ENCODE peak calls at places on chromosome 14, in eight cellular contexts. One of them, this sample, is unnamed.

GRCh38 chr14:70655110-70655826 is 13.6 kb downstream of the TTC9 start:
- DNase-seq in H9: peak; percentile 85
- DNase-seq in endothelial cell: peak; percentile 70
- DNase-seq in right atrium auricular region: no peak
- DNase-seq in body of pancreas: no peak
- DNase-seq in GM10248: peak; percentile 74
- DNase-seq in suprapubic skin: no peak
- DNase-seq in brain microvascular endothelial cell: no peak
- DNase-seq in this sample: no peak

GRCh38 chr14:41446008-41446407 is 160.7 kb upstream of the LRFN5 start:
- DNase-seq in H9: no peak
- DNase-seq in endothelial cell: no peak
- DNase-seq in right atrium auricular region: no peak
- DNase-seq in body of pancreas: no peak
- DNase-seq in GM10248: no peak
- DNase-seq in suprapubic skin: no peak
- DNase-seq in brain microvascular endothelial cell: no peak
- DNase-seq in this sample: no peak

GRCh38 chr14:67396381-67396965 is 15.5 kb downstream of the PLEK2 start:
- DNase-seq in H9: no peak
- DNase-seq in endothelial cell: no peak
- DNase-seq in right atrium auricular region: no peak
- DNase-seq in body of pancreas: no peak
- DNase-seq in GM10248: no peak
- DNase-seq in suprapubic skin: no peak
- DNase-seq in brain microvascular endothelial cell: no peak
- DNase-seq in this sample: no peak

GRCh38 chr14:56199095-56199975 is 81.1 kb downstream of the PELI2 start:
- DNase-seq in H9: no peak
- DNase-seq in endothelial cell: no peak
- DNase-seq in right atrium auricular region: peak; percentile 80
- DNase-seq in body of pancreas: no peak
- DNase-seq in GM10248: peak; percentile 31
- DNase-seq in suprapubic skin: peak; percentile 68
- DNase-seq in brain microvascular endothelial cell: peak; percentile 99
- DNase-seq in this sample: no peak

GRCh38 chr14:66495214-66496098 is 9.3 kb downstream of the CCDC196 start:
- DNase-seq in H9: peak; percentile 31
- DNase-seq in endothelial cell: peak; percentile 15
- DNase-seq in right atrium auricular region: peak; percentile 62
- DNase-seq in body of pancreas: peak; percentile 66
- DNase-seq in GM10248: peak; percentile 41
- DNase-seq in suprapubic skin: no peak
- DNase-seq in brain microvascular endothelial cell: peak; percentile 68
- DNase-seq in this sample: peak; percentile 39

GRCh38 chr14:23544511-23545447 is 6.8 kb downstream of the ZFHX2 start:
- DNase-seq in H9: peak; percentile 91
- DNase-seq in endothelial cell: no peak
- DNase-seq in right atrium auricular region: peak; percentile 73
- DNase-seq in body of pancreas: no peak
- DNase-seq in GM10248: no peak
- DNase-seq in suprapubic skin: no peak
- DNase-seq in brain microvascular endothelial cell: no peak
- DNase-seq in this sample: peak; percentile 62

GRCh38 chr14:35159742-35160409 is 37.5 kb downstream of the PRORP start:
- DNase-seq in H9: no peak
- DNase-seq in endothelial cell: no peak
- DNase-seq in right atrium auricular region: no peak
- DNase-seq in body of pancreas: no peak
- DNase-seq in GM10248: no peak
- DNase-seq in suprapubic skin: no peak
- DNase-seq in brain microvascular endothelial cell: peak; percentile 90
- DNase-seq in this sample: no peak

GRCh38 chr14:100058777-100059432 is 6.3 kb upstream of the EVL start:
- DNase-seq in H9: no peak
- DNase-seq in endothelial cell: no peak
- DNase-seq in right atrium auricular region: no peak
- DNase-seq in body of pancreas: no peak
- DNase-seq in GM10248: peak; percentile 40
- DNase-seq in suprapubic skin: no peak
- DNase-seq in brain microvascular endothelial cell: no peak
- DNase-seq in this sample: no peak

GRCh38 chr14:48251290-48251689 is 575.9 kb upstream of the MDGA2 start:
- DNase-seq in H9: no peak
- DNase-seq in endothelial cell: no peak
- DNase-seq in right atrium auricular region: no peak
- DNase-seq in body of pancreas: no peak
- DNase-seq in GM10248: no peak
- DNase-seq in suprapubic skin: no peak
- DNase-seq in brain microvascular endothelial cell: no peak
- DNase-seq in this sample: no peak

GRCh38 chr14:29637406-29637805 is 290.2 kb downstream of the PRKD1 start:
- DNase-seq in H9: no peak
- DNase-seq in endothelial cell: no peak
- DNase-seq in right atrium auricular region: peak; percentile 78
- DNase-seq in body of pancreas: peak; percentile 90
- DNase-seq in GM10248: no peak
- DNase-seq in suprapubic skin: no peak
- DNase-seq in brain microvascular endothelial cell: peak; percentile 58
- DNase-seq in this sample: no peak

GRCh38 chr14:73237219-73237785 is at the start of gene PAPLN:
- DNase-seq in H9: no peak
- DNase-seq in endothelial cell: no peak
- DNase-seq in right atrium auricular region: no peak
- DNase-seq in body of pancreas: peak; percentile 25
- DNase-seq in GM10248: peak; percentile 60
- DNase-seq in suprapubic skin: no peak
- DNase-seq in brain microvascular endothelial cell: no peak
- DNase-seq in this sample: no peak

GRCh38 chr14:75539562-75540478 is 17.6 kb downstream of the BATF start:
- DNase-seq in H9: no peak
- DNase-seq in endothelial cell: no peak
- DNase-seq in right atrium auricular region: no peak
- DNase-seq in body of pancreas: no peak
- DNase-seq in GM10248: peak; percentile 70
- DNase-seq in suprapubic skin: no peak
- DNase-seq in brain microvascular endothelial cell: no peak
- DNase-seq in this sample: no peak

GRCh38 chr14:49774111-49774510 is 6.2 kb downstream of the KLHDC2 start:
- DNase-seq in H9: no peak
- DNase-seq in endothelial cell: no peak
- DNase-seq in right atrium auricular region: no peak
- DNase-seq in body of pancreas: no peak
- DNase-seq in GM10248: no peak
- DNase-seq in suprapubic skin: no peak
- DNase-seq in brain microvascular endothelial cell: no peak
- DNase-seq in this sample: no peak

GRCh38 chr14:42229976-42230375 is 623.3 kb downstream of the LRFN5 start:
- DNase-seq in H9: no peak
- DNase-seq in endothelial cell: no peak
- DNase-seq in right atrium auricular region: no peak
- DNase-seq in body of pancreas: no peak
- DNase-seq in GM10248: no peak
- DNase-seq in suprapubic skin: no peak
- DNase-seq in brain microvascular endothelial cell: no peak
- DNase-seq in this sample: no peak

GRCh38 chr14:73786942-73787759 is 64.5 kb upstream of the PTGR2 start:
- DNase-seq in H9: peak; percentile 56
- DNase-seq in endothelial cell: peak; percentile 61
- DNase-seq in right atrium auricular region: no peak
- DNase-seq in body of pancreas: peak; percentile 80
- DNase-seq in GM10248: peak; percentile 60
- DNase-seq in suprapubic skin: no peak
- DNase-seq in brain microvascular endothelial cell: no peak
- DNase-seq in this sample: peak; percentile 79

GRCh38 chr14:20454645-20455354 is at the start of the genes APEX1 and OSGEP:
- DNase-seq in H9: peak; percentile 98
- DNase-seq in endothelial cell: peak; percentile 95
- DNase-seq in right atrium auricular region: peak; percentile 100
- DNase-seq in body of pancreas: peak; percentile 99
- DNase-seq in GM10248: peak; percentile 96
- DNase-seq in suprapubic skin: peak; percentile 100
- DNase-seq in brain microvascular endothelial cell: peak; percentile 99
- DNase-seq in this sample: peak; percentile 99
- TF ChIP-seq CTCF in H9: no peak
- TF ChIP-seq CTCF in endothelial cell: no peak
- TF ChIP-seq CTCF in right atrium auricular region: peak; percentile 30
- TF ChIP-seq CTCF in body of pancreas: peak; percentile 5
- TF ChIP-seq CTCF in GM10248: no peak
- TF ChIP-seq CTCF in suprapubic skin: no peak
- TF ChIP-seq CTCF in brain microvascular endothelial cell: no peak
- TF ChIP-seq CTCF in this sample: no peak

GRCh38 chr14:51719970-51720369 is 68.3 kb downstream of the FRMD6 start:
- DNase-seq in H9: no peak
- DNase-seq in endothelial cell: no peak
- DNase-seq in right atrium auricular region: no peak
- DNase-seq in body of pancreas: no peak
- DNase-seq in GM10248: no peak
- DNase-seq in suprapubic skin: no peak
- DNase-seq in brain microvascular endothelial cell: no peak
- DNase-seq in this sample: no peak
- TF ChIP-seq CTCF in H9: no peak
- TF ChIP-seq CTCF in endothelial cell: no peak
- TF ChIP-seq CTCF in right atrium auricular region: no peak
- TF ChIP-seq CTCF in body of pancreas: no peak
- TF ChIP-seq CTCF in GM10248: no peak
- TF ChIP-seq CTCF in suprapubic skin: no peak
- TF ChIP-seq CTCF in brain microvascular endothelial cell: no peak
- TF ChIP-seq CTCF in this sample: no peak

GRCh38 chr14:64195194-64195593 is 99.0 kb downstream of the ESR2 start:
- DNase-seq in H9: no peak
- DNase-seq in endothelial cell: no peak
- DNase-seq in right atrium auricular region: no peak
- DNase-seq in body of pancreas: no peak
- DNase-seq in GM10248: peak; percentile 46
- DNase-seq in suprapubic skin: no peak
- DNase-seq in brain microvascular endothelial cell: no peak
- DNase-seq in this sample: no peak
- TF ChIP-seq CTCF in H9: no peak
- TF ChIP-seq CTCF in endothelial cell: no peak
- TF ChIP-seq CTCF in right atrium auricular region: no peak
- TF ChIP-seq CTCF in body of pancreas: no peak
- TF ChIP-seq CTCF in GM10248: no peak
- TF ChIP-seq CTCF in suprapubic skin: no peak
- TF ChIP-seq CTCF in brain microvascular endothelial cell: no peak
- TF ChIP-seq CTCF in this sample: no peak

DNA sequence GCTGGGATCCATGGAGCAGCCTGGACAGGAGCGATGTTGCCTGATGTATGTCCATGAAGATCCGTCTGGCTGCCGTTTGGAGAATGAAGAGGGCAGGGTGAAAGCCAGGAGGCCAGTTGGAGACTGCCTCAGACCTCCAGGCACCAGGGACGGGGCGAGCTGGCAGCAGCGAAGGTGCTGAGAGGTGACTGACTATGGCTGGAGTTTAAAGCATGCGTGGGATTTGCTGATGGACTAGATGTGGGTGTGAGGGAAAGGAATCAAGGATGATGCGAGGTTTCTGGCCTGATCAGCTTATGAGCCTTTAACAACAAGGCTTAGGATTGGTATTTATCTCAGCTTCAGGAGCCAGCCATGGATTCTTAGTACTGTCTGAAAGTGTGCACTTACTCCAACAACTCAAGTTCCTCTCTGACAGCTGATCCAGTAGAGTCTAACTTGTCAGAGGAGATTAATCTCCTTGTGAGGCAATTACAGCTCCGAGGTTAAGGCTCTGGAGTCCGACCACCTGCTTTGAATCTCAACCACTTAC is 49.4 kb downstream of the DYNC1H1 start:
- DNase-seq in H9: no peak
- DNase-seq in endothelial cell: no peak
- DNase-seq in right atrium auricular region: no peak
- DNase-seq in body of pancreas: no peak
- DNase-seq in GM10248: no peak
- DNase-seq in suprapubic skin: no peak
- DNase-seq in brain microvascular endothelial cell: no peak
- DNase-seq in this sample: no peak
- TF ChIP-seq CTCF in H9: no peak
- TF ChIP-seq CTCF in endothelial cell: no peak
- TF ChIP-seq CTCF in right atrium auricular region: no peak
- TF ChIP-seq CTCF in body of pancreas: no peak
- TF ChIP-seq CTCF in GM10248: no peak
- TF ChIP-seq CTCF in suprapubic skin: no peak
- TF ChIP-seq CTCF in brain microvascular endothelial cell: no peak
- TF ChIP-seq CTCF in this sample: no peak

DNA sequence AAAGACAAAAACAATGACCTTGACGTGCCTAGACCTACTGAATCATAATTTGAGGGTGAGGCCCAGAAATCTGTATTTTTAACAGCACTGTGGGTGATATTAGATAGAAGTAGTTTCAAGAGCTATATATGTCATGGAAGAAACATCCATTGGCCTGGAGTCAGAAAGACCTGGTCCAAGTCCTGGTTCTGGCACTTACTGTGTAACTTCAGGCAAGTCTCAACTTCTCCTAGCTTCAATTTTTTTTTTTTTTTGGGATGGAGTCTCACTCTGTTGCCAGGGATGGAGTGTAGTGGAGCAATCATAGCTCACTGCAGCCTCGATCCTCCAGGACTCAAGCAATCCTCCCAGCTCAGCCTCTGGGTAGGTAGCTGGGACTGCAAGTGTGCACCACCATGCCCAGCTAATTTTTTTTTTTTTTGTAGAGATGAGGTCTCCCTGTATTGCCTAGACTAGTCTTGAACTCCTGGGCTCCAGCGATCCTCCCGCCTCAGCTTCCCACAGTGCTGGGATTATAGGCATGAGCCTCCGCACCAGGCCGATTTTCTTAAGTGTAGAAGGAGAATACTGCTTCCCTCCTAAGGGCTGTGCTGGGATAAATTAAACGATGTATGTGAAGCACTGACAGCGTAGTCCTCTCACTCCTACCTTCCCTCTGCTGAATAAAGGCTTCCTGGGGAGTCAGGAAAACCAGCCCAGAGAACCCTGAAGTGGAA is 14.3 kb upstream of the GPX2 start:
- DNase-seq in H9: no peak
- DNase-seq in endothelial cell: no peak
- DNase-seq in right atrium auricular region: no peak
- DNase-seq in body of pancreas: no peak
- DNase-seq in GM10248: no peak
- DNase-seq in suprapubic skin: peak; percentile 34
- DNase-seq in brain microvascular endothelial cell: no peak
- DNase-seq in this sample: no peak
- TF ChIP-seq CTCF in H9: no peak
- TF ChIP-seq CTCF in endothelial cell: no peak
- TF ChIP-seq CTCF in right atrium auricular region: no peak
- TF ChIP-seq CTCF in body of pancreas: no peak
- TF ChIP-seq CTCF in GM10248: no peak
- TF ChIP-seq CTCF in suprapubic skin: no peak
- TF ChIP-seq CTCF in brain microvascular endothelial cell: no peak
- TF ChIP-seq CTCF in this sample: no peak

DNA sequence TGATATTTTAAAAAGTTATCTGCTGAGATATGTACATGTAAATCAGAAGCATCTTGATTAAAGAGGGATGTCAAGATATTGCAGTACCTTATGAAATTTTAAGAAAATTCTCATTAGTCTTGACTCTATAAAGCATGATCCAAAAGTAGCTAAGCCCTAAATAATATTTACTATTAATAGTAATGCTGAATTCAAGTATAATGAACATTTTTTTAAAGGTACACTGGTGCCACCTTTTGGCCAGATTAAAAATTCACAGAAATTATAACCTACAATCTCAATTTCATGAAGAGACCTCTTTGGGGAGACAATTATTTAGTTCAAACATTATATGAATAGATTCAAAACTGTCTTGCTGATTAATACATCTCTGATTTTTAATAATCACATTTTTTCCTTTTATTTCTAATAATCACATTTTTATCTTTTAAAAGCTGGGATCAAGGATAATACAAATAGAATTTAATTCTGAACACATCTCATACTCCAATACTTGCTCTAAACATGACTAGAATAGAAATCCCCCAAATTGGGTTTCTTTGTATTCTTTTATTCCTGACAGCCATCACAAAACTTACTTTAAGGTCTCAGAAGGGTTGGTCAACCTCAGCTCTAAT is 13.4 kb downstream of the AKAP5 start:
- DNase-seq in H9: no peak
- DNase-seq in endothelial cell: no peak
- DNase-seq in right atrium auricular region: no peak
- DNase-seq in body of pancreas: no peak
- DNase-seq in GM10248: no peak
- DNase-seq in suprapubic skin: no peak
- DNase-seq in brain microvascular endothelial cell: peak; percentile 9
- DNase-seq in this sample: no peak
- TF ChIP-seq CTCF in H9: peak; percentile 45
- TF ChIP-seq CTCF in endothelial cell: no peak
- TF ChIP-seq CTCF in right atrium auricular region: peak; percentile 61
- TF ChIP-seq CTCF in body of pancreas: peak; percentile 42
- TF ChIP-seq CTCF in GM10248: peak; percentile 27
- TF ChIP-seq CTCF in suprapubic skin: no peak
- TF ChIP-seq CTCF in brain microvascular endothelial cell: peak; percentile 22
- TF ChIP-seq CTCF in this sample: peak; percentile 45